ENCODE peak calls at places on chromosomes 13 and 19, in eight cellular contexts. One of them, this sample, is unnamed.

GRCh38 chr19:47020992-47021496 is 1.4 kb downstream of the NPAS1 start:
- DNase-seq in CD8-positive, alpha-beta T cell: no peak
- DNase-seq in tibial nerve: no peak
- DNase-seq in transverse colon: no peak
- DNase-seq in AG04450: no peak
- DNase-seq in Caco-2: no peak
- DNase-seq in tibial artery: no peak
- DNase-seq in RWPE1: no peak
- DNase-seq in this sample: no peak

GRCh38 chr19:40312533-40312932 is 27.4 kb upstream of the AKT2 start:
- DNase-seq in CD8-positive, alpha-beta T cell: no peak
- DNase-seq in tibial nerve: no peak
- DNase-seq in transverse colon: no peak
- DNase-seq in AG04450: no peak
- DNase-seq in Caco-2: no peak
- DNase-seq in tibial artery: no peak
- DNase-seq in RWPE1: no peak
- DNase-seq in this sample: no peak

GRCh38 chr19:38650911-38651584 is 3.6 kb downstream of the ACTN4 start:
- DNase-seq in CD8-positive, alpha-beta T cell: no peak
- DNase-seq in tibial nerve: peak; percentile 61
- DNase-seq in transverse colon: no peak
- DNase-seq in AG04450: no peak
- DNase-seq in Caco-2: no peak
- DNase-seq in tibial artery: peak; percentile 64
- DNase-seq in RWPE1: peak; percentile 69
- DNase-seq in this sample: no peak

GRCh38 chr19:51889934-51890333 is 2.2 kb upstream of the ZNF577 start:
- DNase-seq in CD8-positive, alpha-beta T cell: no peak
- DNase-seq in tibial nerve: no peak
- DNase-seq in transverse colon: no peak
- DNase-seq in AG04450: no peak
- DNase-seq in Caco-2: no peak
- DNase-seq in tibial artery: no peak
- DNase-seq in RWPE1: no peak
- DNase-seq in this sample: no peak

GRCh38 chr19:58575183-58576041 is 2.3 kb upstream of the MZF1 start:
- DNase-seq in CD8-positive, alpha-beta T cell: peak; percentile 72
- DNase-seq in tibial nerve: peak; percentile 78
- DNase-seq in transverse colon: peak; percentile 89
- DNase-seq in AG04450: peak; percentile 75
- DNase-seq in Caco-2: peak; percentile 90
- DNase-seq in tibial artery: peak; percentile 90
- DNase-seq in RWPE1: peak; percentile 83
- DNase-seq in this sample: peak; percentile 88

GRCh38 chr13:51646041-51646670 is 61.9 kb downstream of the WDFY2 start:
- DNase-seq in CD8-positive, alpha-beta T cell: no peak
- DNase-seq in tibial nerve: no peak
- DNase-seq in transverse colon: no peak
- DNase-seq in AG04450: no peak
- DNase-seq in Caco-2: no peak
- DNase-seq in tibial artery: no peak
- DNase-seq in RWPE1: no peak
- DNase-seq in this sample: no peak

GRCh38 chr13:99941086-99941485 is 30.5 kb downstream of the ZIC5 start:
- DNase-seq in CD8-positive, alpha-beta T cell: no peak
- DNase-seq in tibial nerve: no peak
- DNase-seq in transverse colon: peak; percentile 58
- DNase-seq in AG04450: no peak
- DNase-seq in Caco-2: no peak
- DNase-seq in tibial artery: no peak
- DNase-seq in RWPE1: no peak
- DNase-seq in this sample: peak; percentile 27

GRCh38 chr13:75855216-75855615 is 219.1 kb downstream of the LMO7 start:
- DNase-seq in CD8-positive, alpha-beta T cell: no peak
- DNase-seq in tibial nerve: no peak
- DNase-seq in transverse colon: no peak
- DNase-seq in AG04450: no peak
- DNase-seq in Caco-2: no peak
- DNase-seq in tibial artery: no peak
- DNase-seq in RWPE1: no peak
- DNase-seq in this sample: no peak

GRCh38 chr19:39341122-39341719 is 1.0 kb upstream of the SAMD4B start:
- DNase-seq in CD8-positive, alpha-beta T cell: no peak
- DNase-seq in tibial nerve: no peak
- DNase-seq in transverse colon: peak; percentile 42
- DNase-seq in AG04450: no peak
- DNase-seq in Caco-2: peak; percentile 64
- DNase-seq in tibial artery: peak; percentile 43
- DNase-seq in RWPE1: no peak
- DNase-seq in this sample: no peak

GRCh38 chr19:8311461-8312260 is 3.5 kb upstream of the CD320 start:
- DNase-seq in CD8-positive, alpha-beta T cell: no peak
- DNase-seq in tibial nerve: no peak
- DNase-seq in transverse colon: peak; percentile 70
- DNase-seq in AG04450: no peak
- DNase-seq in Caco-2: peak; percentile 22
- DNase-seq in tibial artery: no peak
- DNase-seq in RWPE1: no peak
- DNase-seq in this sample: peak; percentile 63

GRCh38 chr13:72556945-72557344 is 170.5 kb downstream of the MZT1 start:
- DNase-seq in CD8-positive, alpha-beta T cell: no peak
- DNase-seq in tibial nerve: no peak
- DNase-seq in transverse colon: no peak
- DNase-seq in AG04450: no peak
- DNase-seq in Caco-2: no peak
- DNase-seq in tibial artery: no peak
- DNase-seq in RWPE1: peak; percentile 5
- DNase-seq in this sample: no peak

GRCh38 chr19:2275588-2276428 is 6.2 kb downstream of the PEAK3 start:
- DNase-seq in CD8-positive, alpha-beta T cell: no peak
- DNase-seq in tibial nerve: no peak
- DNase-seq in transverse colon: peak; percentile 59
- DNase-seq in AG04450: no peak
- DNase-seq in Caco-2: no peak
- DNase-seq in tibial artery: no peak
- DNase-seq in RWPE1: no peak
- DNase-seq in this sample: no peak

GRCh38 chr13:99353836-99354235 is 46.6 kb upstream of the GPR183 start:
- DNase-seq in CD8-positive, alpha-beta T cell: no peak
- DNase-seq in tibial nerve: no peak
- DNase-seq in transverse colon: no peak
- DNase-seq in AG04450: no peak
- DNase-seq in Caco-2: no peak
- DNase-seq in tibial artery: no peak
- DNase-seq in RWPE1: no peak
- DNase-seq in this sample: no peak

GRCh38 chr19:43620061-43621001 is 902 bp upstream of the ZNF428 start:
- DNase-seq in CD8-positive, alpha-beta T cell: peak; percentile 87
- DNase-seq in tibial nerve: no peak
- DNase-seq in transverse colon: no peak
- DNase-seq in AG04450: no peak
- DNase-seq in Caco-2: no peak
- DNase-seq in tibial artery: no peak
- DNase-seq in RWPE1: no peak
- DNase-seq in this sample: no peak

GRCh38 chr19:2796659-2797266 is 11.5 kb downstream of the THOP1 start:
- DNase-seq in CD8-positive, alpha-beta T cell: no peak
- DNase-seq in tibial nerve: no peak
- DNase-seq in transverse colon: no peak
- DNase-seq in AG04450: no peak
- DNase-seq in Caco-2: no peak
- DNase-seq in tibial artery: no peak
- DNase-seq in RWPE1: no peak
- DNase-seq in this sample: no peak

GRCh38 chr13:89568276-89568675 is 1779.2 kb upstream of the MIR17HG start:
- DNase-seq in CD8-positive, alpha-beta T cell: no peak
- DNase-seq in tibial nerve: no peak
- DNase-seq in transverse colon: no peak
- DNase-seq in AG04450: no peak
- DNase-seq in Caco-2: no peak
- DNase-seq in tibial artery: no peak
- DNase-seq in RWPE1: no peak
- DNase-seq in this sample: no peak

GRCh38 chr13:40682449-40683240 is 16.2 kb upstream of the FOXO1 start:
- DNase-seq in CD8-positive, alpha-beta T cell: no peak
- DNase-seq in tibial nerve: no peak
- DNase-seq in transverse colon: no peak
- DNase-seq in AG04450: no peak
- DNase-seq in Caco-2: no peak
- DNase-seq in tibial artery: no peak
- DNase-seq in RWPE1: no peak
- DNase-seq in this sample: no peak

GRCh38 chr13:113023694-113024430 is 54.8 kb downstream of the MCF2L start:
- DNase-seq in CD8-positive, alpha-beta T cell: no peak
- DNase-seq in tibial nerve: no peak
- DNase-seq in transverse colon: no peak
- DNase-seq in AG04450: no peak
- DNase-seq in Caco-2: no peak
- DNase-seq in tibial artery: no peak
- DNase-seq in RWPE1: no peak
- DNase-seq in this sample: no peak

GRCh38 chr13:50592412-50593145 is 250.9 kb downstream of the DLEU7 start:
- DNase-seq in CD8-positive, alpha-beta T cell: no peak
- DNase-seq in tibial nerve: no peak
- DNase-seq in transverse colon: no peak
- DNase-seq in AG04450: no peak
- DNase-seq in Caco-2: no peak
- DNase-seq in tibial artery: no peak
- DNase-seq in RWPE1: peak; percentile 38
- DNase-seq in this sample: no peak

GRCh38 chr13:53198017-53198416 is 169.4 kb downstream of the OLFM4 start:
- DNase-seq in CD8-positive, alpha-beta T cell: no peak
- DNase-seq in tibial nerve: no peak
- DNase-seq in transverse colon: no peak
- DNase-seq in AG04450: no peak
- DNase-seq in Caco-2: no peak
- DNase-seq in tibial artery: no peak
- DNase-seq in RWPE1: no peak
- DNase-seq in this sample: no peak

GRCh38 chr13:92843549-92843948 is 383.1 kb upstream of the GPC6 start:
- DNase-seq in CD8-positive, alpha-beta T cell: no peak
- DNase-seq in tibial nerve: no peak
- DNase-seq in transverse colon: no peak
- DNase-seq in AG04450: peak; percentile 4
- DNase-seq in Caco-2: no peak
- DNase-seq in tibial artery: no peak
- DNase-seq in RWPE1: peak; percentile 15
- DNase-seq in this sample: no peak

GRCh38 chr13:113936566-113936965 is 37.3 kb downstream of the C13orf46 start:
- DNase-seq in CD8-positive, alpha-beta T cell: no peak
- DNase-seq in tibial nerve: no peak
- DNase-seq in transverse colon: no peak
- DNase-seq in AG04450: no peak
- DNase-seq in Caco-2: no peak
- DNase-seq in tibial artery: no peak
- DNase-seq in RWPE1: no peak
- DNase-seq in this sample: no peak

GRCh38 chr13:19863323-19864017 is at the start of gene ZMYM5:
- DNase-seq in CD8-positive, alpha-beta T cell: peak; percentile 95
- DNase-seq in tibial nerve: peak; percentile 93
- DNase-seq in transverse colon: peak; percentile 99
- DNase-seq in AG04450: peak; percentile 99
- DNase-seq in Caco-2: peak; percentile 99
- DNase-seq in tibial artery: peak; percentile 98
- DNase-seq in RWPE1: peak; percentile 99
- DNase-seq in this sample: peak; percentile 94
- TF ChIP-seq CTCF in CD8-positive, alpha-beta T cell: no peak
- TF ChIP-seq CTCF in tibial nerve: no peak
- TF ChIP-seq CTCF in transverse colon: no peak
- TF ChIP-seq CTCF in AG04450: no peak
- TF ChIP-seq CTCF in Caco-2: no peak
- TF ChIP-seq CTCF in tibial artery: peak; percentile 7
- TF ChIP-seq CTCF in RWPE1: no peak
- TF ChIP-seq CTCF in this sample: no peak

GRCh38 chr19:4256563-4256962 is 9.7 kb downstream of the YJU2 start:
- DNase-seq in CD8-positive, alpha-beta T cell: no peak
- DNase-seq in tibial nerve: no peak
- DNase-seq in transverse colon: no peak
- DNase-seq in AG04450: no peak
- DNase-seq in Caco-2: no peak
- DNase-seq in tibial artery: no peak
- DNase-seq in RWPE1: no peak
- DNase-seq in this sample: no peak
- TF ChIP-seq CTCF in CD8-positive, alpha-beta T cell: no peak
- TF ChIP-seq CTCF in tibial nerve: no peak
- TF ChIP-seq CTCF in transverse colon: no peak
- TF ChIP-seq CTCF in AG04450: no peak
- TF ChIP-seq CTCF in Caco-2: no peak
- TF ChIP-seq CTCF in tibial artery: no peak
- TF ChIP-seq CTCF in RWPE1: no peak
- TF ChIP-seq CTCF in this sample: no peak

GRCh38 chr19:14089662-14090508 is 666 bp downstream of the SAMD1 start:
- DNase-seq in CD8-positive, alpha-beta T cell: peak; percentile 49
- DNase-seq in tibial nerve: peak; percentile 17
- DNase-seq in transverse colon: peak; percentile 63
- DNase-seq in AG04450: no peak
- DNase-seq in Caco-2: peak; percentile 69
- DNase-seq in tibial artery: peak; percentile 47
- DNase-seq in RWPE1: peak; percentile 44
- DNase-seq in this sample: no peak
- TF ChIP-seq CTCF in CD8-positive, alpha-beta T cell: no peak
- TF ChIP-seq CTCF in tibial nerve: peak; percentile 34
- TF ChIP-seq CTCF in transverse colon: peak; percentile 7
- TF ChIP-seq CTCF in AG04450: no peak
- TF ChIP-seq CTCF in Caco-2: no peak
- TF ChIP-seq CTCF in tibial artery: peak; percentile 37
- TF ChIP-seq CTCF in RWPE1: peak; percentile 38
- TF ChIP-seq CTCF in this sample: peak; percentile 40

GRCh38 chr13:84567848-84568247 is 685.6 kb upstream of the SLITRK1 start:
- DNase-seq in CD8-positive, alpha-beta T cell: no peak
- DNase-seq in tibial nerve: no peak
- DNase-seq in transverse colon: no peak
- DNase-seq in AG04450: no peak
- DNase-seq in Caco-2: no peak
- DNase-seq in tibial artery: no peak
- DNase-seq in RWPE1: no peak
- DNase-seq in this sample: no peak

GRCh38 chr13:84574851-84575250 is 692.6 kb upstream of the SLITRK1 start:
- DNase-seq in CD8-positive, alpha-beta T cell: no peak
- DNase-seq in tibial nerve: no peak
- DNase-seq in transverse colon: no peak
- DNase-seq in AG04450: no peak
- DNase-seq in Caco-2: no peak
- DNase-seq in tibial artery: no peak
- DNase-seq in RWPE1: peak; percentile 6
- DNase-seq in this sample: no peak

GRCh38 chr13:84570831-84571230 is 688.6 kb upstream of the SLITRK1 start:
- DNase-seq in CD8-positive, alpha-beta T cell: no peak
- DNase-seq in tibial nerve: no peak
- DNase-seq in transverse colon: no peak
- DNase-seq in AG04450: peak; percentile 3
- DNase-seq in Caco-2: no peak
- DNase-seq in tibial artery: no peak
- DNase-seq in RWPE1: no peak
- DNase-seq in this sample: no peak

DNA sequence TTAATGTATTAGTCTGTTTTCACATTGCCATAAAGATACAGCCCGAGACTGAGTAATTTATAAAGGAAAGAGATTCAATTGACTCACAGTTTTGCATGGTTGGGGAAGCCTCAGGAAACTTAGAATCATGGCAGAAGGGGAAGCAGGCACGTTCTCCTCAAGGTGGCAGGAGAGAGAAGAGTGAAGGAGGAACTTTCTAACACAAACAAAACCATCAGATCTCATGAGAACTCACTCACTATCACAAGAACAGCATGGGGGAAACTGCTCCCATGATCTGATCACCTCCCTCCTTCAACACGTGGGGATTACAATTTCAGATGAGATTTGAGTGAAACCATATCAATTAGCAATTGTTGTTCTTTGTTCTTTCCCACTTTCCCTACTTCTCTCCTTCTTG is 689.0 kb upstream of the SLITRK1 start:
- DNase-seq in CD8-positive, alpha-beta T cell: no peak
- DNase-seq in tibial nerve: no peak
- DNase-seq in transverse colon: no peak
- DNase-seq in AG04450: no peak
- DNase-seq in Caco-2: no peak
- DNase-seq in tibial artery: no peak
- DNase-seq in RWPE1: no peak
- DNase-seq in this sample: no peak
- TF ChIP-seq CTCF in CD8-positive, alpha-beta T cell: no peak
- TF ChIP-seq CTCF in tibial nerve: no peak
- TF ChIP-seq CTCF in transverse colon: no peak
- TF ChIP-seq CTCF in AG04450: no peak
- TF ChIP-seq CTCF in Caco-2: peak; percentile 18
- TF ChIP-seq CTCF in tibial artery: no peak
- TF ChIP-seq CTCF in RWPE1: no peak
- TF ChIP-seq CTCF in this sample: no peak

This sample was measured in LNCaP clone FGC.